ENCODE peak calls at places on chromosomes 7 and 10, in five cellular contexts. P, O, B, R and Y are unnamed samples.

GRCh38 chr10:48684792-48685651 is at the start of gene WDFY4:
- DNase-seq in P (no peak), O (no peak), B (no peak), R (no peak), Y (no peak)

GRCh38 chr7:26705567-26705966 is 158.8 kb downstream of the SKAP2 start:
- DNase-seq in P (peak; percentile 97), O (no peak), B (no peak), R (peak; percentile 68), Y (no peak)

GRCh38 chr10:70551971-70552422 is 50.5 kb downstream of the PRF1 start:
- DNase-seq in P (peak; percentile 94), O (no peak), B (no peak), R (peak; percentile 84), Y (no peak)

GRCh38 chr10:73517166-73517888 is 21.5 kb upstream of the PPP3CB start:
- DNase-seq in P (peak; percentile 51), O (no peak), B (no peak), R (peak; percentile 47), Y (no peak)

GRCh38 chr7:134654104-134654775 is 7.6 kb downstream of the BPGM start:
- DNase-seq in P (no peak), O (no peak), B (no peak), R (no peak), Y (no peak)

GRCh38 chr7:108138911-108139310 is 8.8 kb upstream of the LAMB4 start:
- DNase-seq in P (no peak), O (no peak), B (no peak), R (no peak), Y (no peak)

GRCh38 chr10:75137533-75138438 is 26.3 kb downstream of the SAMD8 start:
- DNase-seq in P (peak; percentile 72), O (no peak), B (no peak), R (peak; percentile 60), Y (no peak)

GRCh38 chr10:63502832-63503231 is 18.4 kb upstream of the REEP3 start:
- DNase-seq in P (no peak), O (no peak), B (no peak), R (no peak), Y (no peak)

GRCh38 chr10:44974628-44975431 is 3.8 kb downstream of the DEPP1 start:
- DNase-seq in P (no peak), O (no peak), B (peak; percentile 66), R (peak; percentile 64), Y (peak; percentile 76)

GRCh38 chr7:81903115-81903514 is 133.3 kb upstream of the HGF start:
- DNase-seq in P (peak; percentile 10), O (no peak), B (no peak), R (no peak), Y (no peak)

GRCh38 chr10:126663328-126663727 is 7.2 kb downstream of the C10orf90 start:
- DNase-seq in P (no peak), O (no peak), B (no peak), R (peak; percentile 100), Y (no peak)

GRCh38 chr10:48605786-48606529 is 1.1 kb upstream of the ARHGAP22 start:
- DNase-seq in P (peak; percentile 76), O (no peak), B (no peak), R (peak; percentile 47), Y (no peak)

GRCh38 chr7:33757050-33757449 is 148.3 kb upstream of the BMPER start:
- DNase-seq in P (peak; percentile 64), O (no peak), B (no peak), R (peak; percentile 71), Y (no peak)

GRCh38 chr10:19788075-19788686 is 28.1 kb upstream of the PLXDC2 start:
- DNase-seq in P (peak; percentile 73), O (no peak), B (peak; percentile 36), R (peak; percentile 68), Y (no peak)

GRCh38 chr7:24824896-24825295 is 67.6 kb upstream of the GSDME start:
- DNase-seq in P (no peak), O (no peak), B (no peak), R (no peak), Y (no peak)

GRCh38 chr7:139452948-139453672 is 30.4 kb downstream of the KLRG2 start:
- DNase-seq in P (peak; percentile 80), O (no peak), B (no peak), R (no peak), Y (peak; percentile 61)

GRCh38 chr10:113108180-113108835 is 158.3 kb downstream of the TCF7L2 start:
- DNase-seq in P (no peak), O (peak; percentile 47), B (peak; percentile 63), R (no peak), Y (peak; percentile 88)

GRCh38 chr10:14560794-14561765 is 213.6 kb downstream of the FAM107B start:
- DNase-seq in P (no peak), O (no peak), B (no peak), R (no peak), Y (no peak)

GRCh38 chr10:61642692-61643091 is 20.0 kb upstream of the CABCOCO1 start:
- DNase-seq in P (peak; percentile 82), O (no peak), B (no peak), R (no peak), Y (no peak)

GRCh38 chr7:19772858-19773337 is 519 bp downstream of the TMEM196 start:
- DNase-seq in P (peak; percentile 5), O (peak; percentile 33), B (peak; percentile 57), R (peak; percentile 37), Y (peak; percentile 78)

GRCh38 chr7:149642579-149642978 is 130.8 kb downstream of the ZNF467 start:
- DNase-seq in P (no peak), O (no peak), B (no peak), R (no peak), Y (no peak)

GRCh38 chr7:158502068-158502750 is 85.4 kb downstream of the PTPRN2 start:
- DNase-seq in P (no peak), O (no peak), B (no peak), R (no peak), Y (no peak)

GRCh38 chr7:1611708-1612241 is 41.9 kb upstream of the PSMG3 start:
- DNase-seq in P (peak; percentile 73), O (no peak), B (no peak), R (peak; percentile 81), Y (no peak)

GRCh38 chr7:80450621-80451308 is 61.1 kb downstream of the GNAT3 start:
- DNase-seq in P (peak; percentile 79), O (no peak), B (no peak), R (peak; percentile 22), Y (no peak)

GRCh38 chr10:53904506-53905241 is 896.4 kb downstream of the PCDH15 start:
- DNase-seq in P (no peak), O (no peak), B (no peak), R (no peak), Y (no peak)

GRCh38 chr10:116398224-116398623 is 29.4 kb upstream of the PNLIPRP3 start:
- DNase-seq in P (no peak), O (no peak), B (no peak), R (no peak), Y (no peak)

GRCh38 chr7:31137234-31137633 is 85.1 kb downstream of the ADCYAP1R1 start:
- DNase-seq in P (no peak), O (no peak), B (no peak), R (no peak), Y (no peak)

GRCh38 chr7:6382797-6383196 is 65.0 kb downstream of the DAGLB start:
- DNase-seq in P (no peak), O (no peak), B (no peak), R (peak; percentile 46), Y (no peak)

GRCh38 chr10:13758302-13758701 is 171.5 kb downstream of the PRPF18 start:
- DNase-seq in P (peak; percentile 70), O (no peak), B (no peak), R (no peak), Y (peak; percentile 76)

GRCh38 chr10:59877191-59877671 is 29.1 kb downstream of the CCDC6 start:
- DNase-seq in P (peak; percentile 78), O (no peak), B (no peak), R (peak; percentile 52), Y (no peak)

GRCh38 chr10:48266528-48266927 is 8.0 kb downstream of the FRMPD2 start:
- DNase-seq in P (no peak), O (no peak), B (no peak), R (no peak), Y (no peak)

GRCh38 chr10:1464866-1465265 is 272.5 kb downstream of the ADARB2 start:
- DNase-seq in P (no peak), O (no peak), B (no peak), R (no peak), Y (no peak)

GRCh38 chr10:1465993-1466764 is 271.1 kb downstream of the ADARB2 start:
- DNase-seq in P (no peak), O (no peak), B (no peak), R (no peak), Y (no peak)

GRCh38 chr10:1467450-1467849 is 269.9 kb downstream of the ADARB2 start:
- DNase-seq in P (no peak), O (no peak), B (no peak), R (no peak), Y (no peak)

GRCh38 chr10:1462994-1463633 is 274.2 kb downstream of the ADARB2 start:
- DNase-seq in P (no peak), O (no peak), B (no peak), R (no peak), Y (no peak)

DNA sequence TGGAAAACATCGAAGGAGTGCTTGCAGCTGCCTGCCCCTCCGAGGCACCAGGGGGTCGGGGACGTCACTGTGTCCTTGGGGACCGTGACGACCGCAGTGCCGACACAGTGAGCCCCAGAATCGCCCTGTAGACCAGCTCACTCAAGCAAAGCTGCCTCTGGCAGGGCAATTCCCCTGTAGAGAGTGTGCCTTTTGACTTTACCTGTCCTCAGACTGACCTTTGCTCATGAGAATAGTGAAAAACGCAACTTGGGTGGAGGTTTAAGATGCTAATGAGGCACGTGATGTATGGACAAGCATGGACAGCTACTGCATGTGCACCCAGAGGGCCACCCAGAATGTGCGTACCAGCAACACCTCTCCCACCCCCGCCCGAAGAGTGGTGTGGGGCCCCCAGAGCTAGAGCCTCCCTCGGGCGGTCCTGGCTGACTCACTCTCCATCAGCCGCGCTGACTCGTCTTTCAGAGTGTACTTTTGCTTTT is 271.9 kb downstream of the ADARB2 start:
- DNase-seq in P (no peak), O (no peak), B (no peak), R (no peak), Y (no peak)
- H2AK5ac ChIP-seq in P (no peak overlapping the region), O (no peak overlapping the region), B (peak overlapping the region; percentile 1), R (no peak overlapping the region), Y (no peak overlapping the region)

GRCh38 chr10:128994598-128995143 is 472.4 kb upstream of the MGMT start:
- DNase-seq in P (no peak), O (no peak), B (no peak), R (no peak), Y (no peak)

GRCh38 chr10:128993443-128993842 is 473.6 kb upstream of the MGMT start:
- DNase-seq in P (no peak), O (no peak), B (no peak), R (no peak), Y (no peak)

GRCh38 chr10:128990986-128991385 is 476.1 kb upstream of the MGMT start:
- DNase-seq in P (no peak), O (no peak), B (no peak), R (no peak), Y (no peak)

GRCh38 chr10:128993911-128994538 is 473.0 kb upstream of the MGMT start:
- DNase-seq in P (no peak), O (no peak), B (no peak), R (no peak), Y (no peak)

GRCh38 chr10:128992770-128993169 is 474.3 kb upstream of the MGMT start:
- DNase-seq in P (no peak), O (no peak), B (no peak), R (no peak), Y (no peak)
- H2BK15ac ChIP-seq in P (no peak overlapping the region), O (no peak overlapping the region), B (no peak overlapping the region), R (no peak overlapping the region), Y (no peak overlapping the region)

GRCh38 chr7:106614751-106615150 is 46.2 kb downstream of the CCDC71L start:
- DNase-seq in P (no peak), O (no peak), B (no peak), R (no peak), Y (no peak)
- H2AFZ ChIP-seq in P (no peak overlapping the region), O (no peak overlapping the region), B (no peak overlapping the region), R (no peak overlapping the region), Y (no peak overlapping the region)

GRCh38 chr10:11639861-11640764 is 28.7 kb upstream of the USP6NL start:
- DNase-seq in P (no peak), O (no peak), B (peak; percentile 8), R (no peak), Y (no peak)
- H2AK5ac ChIP-seq in P (no peak overlapping the region), O (no peak overlapping the region), B (no peak overlapping the region), R (no peak overlapping the region), Y (no peak overlapping the region)